ENCODE peak calls at places on chromosomes 13 and 19, in seven cellular contexts. One of them, this sample, is unnamed.

GRCh38 chr13:73268306-73268705 is 209.5 kb downstream of the KLF5 start:
- DNase-seq in tibial artery: no peak
- DNase-seq in naive thymus-derived CD4-positive, alpha-beta T cell: no peak
- DNase-seq in heart right ventricle: no peak
- DNase-seq in body of pancreas: no peak
- DNase-seq in heart left ventricle: no peak
- DNase-seq in stomach: no peak
- DNase-seq in this sample: no peak

GRCh38 chr19:41226053-41226873 is 7.2 kb downstream of the AXL start:
- DNase-seq in heart right ventricle: peak; percentile 76
- DNase-seq in body of pancreas: peak; percentile 67
- DNase-seq in stomach: peak; percentile 62
- DNase-seq in tibial artery: peak; percentile 92
- DNase-seq in heart left ventricle: peak; percentile 78
- DNase-seq in naive thymus-derived CD4-positive, alpha-beta T cell: peak; percentile 41
- DNase-seq in this sample: peak; percentile 65

GRCh38 chr19:50793558-50794065 is 3.4 kb downstream of the ACP4 start:
- DNase-seq in tibial artery: no peak
- DNase-seq in body of pancreas: no peak
- DNase-seq in heart right ventricle: no peak
- DNase-seq in heart left ventricle: no peak
- DNase-seq in stomach: no peak
- DNase-seq in naive thymus-derived CD4-positive, alpha-beta T cell: no peak
- DNase-seq in this sample: peak; percentile 26

GRCh38 chr19:35045667-35046300 is 4.3 kb downstream of the HPN start:
- DNase-seq in body of pancreas: no peak
- DNase-seq in tibial artery: no peak
- DNase-seq in heart right ventricle: no peak
- DNase-seq in heart left ventricle: no peak
- DNase-seq in stomach: no peak
- DNase-seq in naive thymus-derived CD4-positive, alpha-beta T cell: peak; percentile 40
- DNase-seq in this sample: no peak

GRCh38 chr13:73608157-73608516 is 526.1 kb downstream of the KLF12 start:
- DNase-seq in heart right ventricle: no peak
- DNase-seq in body of pancreas: no peak
- DNase-seq in tibial artery: no peak
- DNase-seq in stomach: no peak
- DNase-seq in heart left ventricle: no peak
- DNase-seq in naive thymus-derived CD4-positive, alpha-beta T cell: no peak
- DNase-seq in this sample: no peak

GRCh38 chr13:99626461-99627082 is 125.3 kb downstream of the TM9SF2 start:
- DNase-seq in heart right ventricle: no peak
- DNase-seq in heart left ventricle: peak; percentile 43
- DNase-seq in stomach: no peak
- DNase-seq in naive thymus-derived CD4-positive, alpha-beta T cell: no peak
- DNase-seq in tibial artery: no peak
- DNase-seq in body of pancreas: no peak
- DNase-seq in this sample: no peak

GRCh38 chr19:4645718-4646117 is 6.4 kb downstream of the TNFAIP8L1 start:
- DNase-seq in naive thymus-derived CD4-positive, alpha-beta T cell: no peak
- DNase-seq in heart right ventricle: no peak
- DNase-seq in stomach: no peak
- DNase-seq in body of pancreas: no peak
- DNase-seq in tibial artery: no peak
- DNase-seq in heart left ventricle: no peak
- DNase-seq in this sample: no peak

GRCh38 chr13:103097366-103097928 is 31.2 kb upstream of the SLC10A2 start:
- DNase-seq in heart left ventricle: no peak
- DNase-seq in heart right ventricle: no peak
- DNase-seq in tibial artery: no peak
- DNase-seq in stomach: no peak
- DNase-seq in naive thymus-derived CD4-positive, alpha-beta T cell: no peak
- DNase-seq in body of pancreas: no peak
- DNase-seq in this sample: no peak

GRCh38 chr19:45279587-45280192 is 28.6 kb downstream of the MARK4 start:
- DNase-seq in heart right ventricle: no peak
- DNase-seq in naive thymus-derived CD4-positive, alpha-beta T cell: no peak
- DNase-seq in stomach: no peak
- DNase-seq in body of pancreas: no peak
- DNase-seq in tibial artery: no peak
- DNase-seq in heart left ventricle: no peak
- DNase-seq in this sample: no peak

GRCh38 chr13:40706439-40706838 is 40.0 kb upstream of the FOXO1 start:
- DNase-seq in body of pancreas: no peak
- DNase-seq in tibial artery: no peak
- DNase-seq in heart left ventricle: no peak
- DNase-seq in heart right ventricle: no peak
- DNase-seq in naive thymus-derived CD4-positive, alpha-beta T cell: peak; percentile 26
- DNase-seq in stomach: no peak
- DNase-seq in this sample: no peak

GRCh38 chr19:54158812-54159351 is 639 bp downstream of the LENG1 start:
- DNase-seq in stomach: no peak
- DNase-seq in naive thymus-derived CD4-positive, alpha-beta T cell: no peak
- DNase-seq in tibial artery: no peak
- DNase-seq in heart right ventricle: no peak
- DNase-seq in body of pancreas: no peak
- DNase-seq in heart left ventricle: no peak
- DNase-seq in this sample: no peak

GRCh38 chr19:32748497-32748896 is 28.9 kb downstream of the TDRD12 start:
- DNase-seq in naive thymus-derived CD4-positive, alpha-beta T cell: peak; percentile 19
- DNase-seq in heart left ventricle: no peak
- DNase-seq in body of pancreas: no peak
- DNase-seq in tibial artery: no peak
- DNase-seq in stomach: no peak
- DNase-seq in heart right ventricle: no peak
- DNase-seq in this sample: peak; percentile 43

GRCh38 chr19:55265723-55266386 is 7.0 kb upstream of the PPP6R1 start:
- DNase-seq in stomach: no peak
- DNase-seq in body of pancreas: no peak
- DNase-seq in heart left ventricle: no peak
- DNase-seq in tibial artery: no peak
- DNase-seq in naive thymus-derived CD4-positive, alpha-beta T cell: no peak
- DNase-seq in heart right ventricle: no peak
- DNase-seq in this sample: no peak

GRCh38 chr19:4575267-4575793 is 15.8 kb upstream of the SEMA6B start:
- DNase-seq in naive thymus-derived CD4-positive, alpha-beta T cell: no peak
- DNase-seq in tibial artery: no peak
- DNase-seq in heart right ventricle: peak; percentile 70
- DNase-seq in heart left ventricle: peak; percentile 91
- DNase-seq in stomach: no peak
- DNase-seq in body of pancreas: peak; percentile 35
- DNase-seq in this sample: no peak

GRCh38 chr19:22140356-22140755 is 56.4 kb downstream of the ZNF676 start:
- DNase-seq in heart left ventricle: no peak
- DNase-seq in tibial artery: no peak
- DNase-seq in stomach: no peak
- DNase-seq in naive thymus-derived CD4-positive, alpha-beta T cell: no peak
- DNase-seq in heart right ventricle: no peak
- DNase-seq in body of pancreas: no peak
- DNase-seq in this sample: no peak

DNA sequence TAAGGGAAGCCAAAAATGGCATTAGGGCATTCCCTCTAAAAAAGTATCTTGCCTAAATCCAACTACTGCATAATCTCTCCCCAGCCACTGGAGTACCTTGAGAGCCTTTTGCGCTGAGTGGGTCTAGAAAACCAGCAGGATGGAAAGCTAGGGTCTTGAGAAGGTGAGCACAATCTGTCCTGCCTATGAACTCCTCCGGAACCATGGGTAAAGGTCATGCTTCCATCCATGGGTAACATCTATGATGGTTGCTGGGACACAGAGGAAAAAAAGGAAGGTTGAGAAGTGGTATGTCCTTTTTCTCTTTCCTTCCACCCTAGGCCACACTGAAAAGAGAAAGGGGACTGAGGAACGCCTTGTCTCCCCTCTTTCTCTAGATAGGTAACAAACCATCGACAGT is 52.4 kb downstream of the ZNF676 start:
- DNase-seq in stomach: no peak
- DNase-seq in body of pancreas: no peak
- DNase-seq in naive thymus-derived CD4-positive, alpha-beta T cell: no peak
- DNase-seq in tibial artery: no peak
- DNase-seq in heart right ventricle: no peak
- DNase-seq in heart left ventricle: no peak
- DNase-seq in this sample: no peak
- H3K4me3 ChIP-seq in stomach: no peak overlapping the region
- H3K4me3 ChIP-seq in body of pancreas: no peak overlapping the region
- H3K4me3 ChIP-seq in naive thymus-derived CD4-positive, alpha-beta T cell: no peak overlapping the region
- H3K4me3 ChIP-seq in tibial artery: no peak overlapping the region
- H3K4me3 ChIP-seq in heart right ventricle: no peak overlapping the region
- H3K4me3 ChIP-seq in heart left ventricle: no peak overlapping the region
- H3K4me3 ChIP-seq in this sample: no peak overlapping the region

DNA sequence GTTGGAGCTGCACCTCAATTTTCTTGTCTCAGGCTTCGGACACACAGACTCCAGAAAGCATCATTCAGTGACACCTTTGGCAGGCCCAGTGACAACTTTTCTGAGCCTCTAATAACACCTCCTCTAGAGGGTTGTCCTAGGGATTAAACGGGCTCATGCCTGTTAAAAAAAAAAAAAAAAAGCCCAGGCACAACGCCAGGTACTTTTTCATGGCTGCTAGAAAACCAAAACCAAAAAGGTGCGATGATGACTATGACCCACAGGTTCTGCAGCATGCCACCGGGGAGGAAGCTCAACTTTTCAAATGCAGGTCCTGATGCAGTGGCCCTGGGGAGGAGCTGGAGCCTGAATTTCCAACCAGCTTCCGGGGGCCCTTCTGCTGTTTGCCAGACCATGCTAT is 184.2 kb downstream of the ABCC4 start:
- DNase-seq in heart left ventricle: no peak
- DNase-seq in tibial artery: no peak
- DNase-seq in stomach: no peak
- DNase-seq in body of pancreas: no peak
- DNase-seq in naive thymus-derived CD4-positive, alpha-beta T cell: no peak
- DNase-seq in heart right ventricle: no peak
- DNase-seq in this sample: no peak
- H3K27ac ChIP-seq in heart left ventricle: no peak overlapping the region
- H3K27ac ChIP-seq in tibial artery: no peak overlapping the region
- H3K27ac ChIP-seq in stomach: no peak overlapping the region
- H3K27ac ChIP-seq in body of pancreas: no peak overlapping the region
- H3K27ac ChIP-seq in naive thymus-derived CD4-positive, alpha-beta T cell: no peak overlapping the region
- H3K27ac ChIP-seq in heart right ventricle: no peak overlapping the region
- H3K27ac ChIP-seq in this sample: no peak overlapping the region

GRCh38 chr13:31528176-31528575 is 211.2 kb upstream of the RXFP2 start:
- DNase-seq in stomach: no peak
- DNase-seq in naive thymus-derived CD4-positive, alpha-beta T cell: no peak
- DNase-seq in body of pancreas: no peak
- DNase-seq in tibial artery: no peak
- DNase-seq in heart left ventricle: no peak
- DNase-seq in heart right ventricle: no peak
- DNase-seq in this sample: no peak
- H3K4me3 ChIP-seq in stomach: no peak overlapping the region
- H3K4me3 ChIP-seq in naive thymus-derived CD4-positive, alpha-beta T cell: no peak overlapping the region
- H3K4me3 ChIP-seq in body of pancreas: no peak overlapping the region
- H3K4me3 ChIP-seq in tibial artery: no peak overlapping the region
- H3K4me3 ChIP-seq in heart left ventricle: no peak overlapping the region
- H3K4me3 ChIP-seq in heart right ventricle: no peak overlapping the region
- H3K4me3 ChIP-seq in this sample: no peak overlapping the region

DNA sequence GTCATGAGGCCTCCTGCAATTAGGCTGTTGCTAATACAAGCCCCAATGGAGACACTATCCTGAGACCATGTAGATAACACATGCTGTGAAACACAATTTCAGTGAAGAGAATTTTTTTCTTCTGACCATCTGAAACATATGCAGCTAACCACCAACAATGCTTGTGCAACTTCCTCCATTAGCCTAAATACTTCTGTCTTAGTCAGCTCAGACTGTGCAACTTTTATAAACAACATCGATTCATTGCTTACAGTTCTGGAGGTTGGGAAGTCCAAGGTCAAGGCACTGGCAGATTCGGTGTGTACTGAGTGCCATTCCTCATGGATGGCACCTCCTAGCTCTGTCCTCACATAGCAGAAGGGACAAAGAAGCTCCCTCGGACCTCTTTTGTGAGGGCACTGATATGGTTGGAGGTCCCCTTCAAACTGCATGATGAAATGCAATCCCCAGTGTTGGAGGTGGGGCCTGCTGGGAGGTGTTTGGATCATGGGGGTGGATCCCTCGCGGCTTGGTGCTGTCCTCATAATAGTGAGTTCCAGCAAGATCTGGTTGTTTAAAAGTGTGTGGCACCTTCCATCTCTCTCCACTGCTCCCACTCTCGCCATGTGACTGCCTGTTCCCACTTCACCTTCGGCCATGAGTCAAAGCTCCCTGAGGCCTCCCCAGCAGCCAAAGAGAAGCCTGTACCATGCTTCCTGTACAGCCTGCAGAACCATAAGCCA is 27.7 kb downstream of the STK24 start:
- DNase-seq in heart left ventricle: no peak
- DNase-seq in body of pancreas: no peak
- DNase-seq in stomach: no peak
- DNase-seq in naive thymus-derived CD4-positive, alpha-beta T cell: no peak
- DNase-seq in heart right ventricle: no peak
- DNase-seq in tibial artery: peak; percentile 40
- DNase-seq in this sample: no peak
- H3K27ac ChIP-seq in heart left ventricle: no peak overlapping the region
- H3K27ac ChIP-seq in body of pancreas: no peak overlapping the region
- H3K27ac ChIP-seq in stomach: no peak overlapping the region
- H3K27ac ChIP-seq in naive thymus-derived CD4-positive, alpha-beta T cell: no peak overlapping the region
- H3K27ac ChIP-seq in heart right ventricle: no peak overlapping the region
- H3K27ac ChIP-seq in tibial artery: no peak overlapping the region
- H3K27ac ChIP-seq in this sample: no peak overlapping the region

GRCh38 chr19:17237747-17238706 is 7.7 kb downstream of the NR2F6 start:
- DNase-seq in tibial artery: no peak
- DNase-seq in body of pancreas: no peak
- DNase-seq in heart right ventricle: no peak
- DNase-seq in stomach: no peak
- DNase-seq in naive thymus-derived CD4-positive, alpha-beta T cell: no peak
- DNase-seq in heart left ventricle: no peak
- DNase-seq in this sample: no peak

GRCh38 chr19:17236831-17237543 is 8.7 kb downstream of the NR2F6 start:
- DNase-seq in naive thymus-derived CD4-positive, alpha-beta T cell: no peak
- DNase-seq in body of pancreas: no peak
- DNase-seq in stomach: no peak
- DNase-seq in heart right ventricle: no peak
- DNase-seq in tibial artery: no peak
- DNase-seq in heart left ventricle: no peak
- DNase-seq in this sample: no peak

GRCh38 chr19:17236414-17236716 is 9.4 kb downstream of the NR2F6 start:
- DNase-seq in heart right ventricle: no peak
- DNase-seq in stomach: no peak
- DNase-seq in naive thymus-derived CD4-positive, alpha-beta T cell: no peak
- DNase-seq in body of pancreas: no peak
- DNase-seq in tibial artery: no peak
- DNase-seq in heart left ventricle: no peak
- DNase-seq in this sample: peak; percentile 60

GRCh38 chr19:17234911-17235617 is 9.0 kb downstream of the OCEL1 start:
- DNase-seq in stomach: peak; percentile 68
- DNase-seq in naive thymus-derived CD4-positive, alpha-beta T cell: peak; percentile 56
- DNase-seq in tibial artery: no peak
- DNase-seq in body of pancreas: peak; percentile 50
- DNase-seq in heart left ventricle: no peak
- DNase-seq in heart right ventricle: peak; percentile 50
- DNase-seq in this sample: peak; percentile 71

GRCh38 chr19:17235618-17236413 is 9.8 kb downstream of the OCEL1 start:
- DNase-seq in body of pancreas: peak; percentile 63
- DNase-seq in heart left ventricle: peak; percentile 70
- DNase-seq in naive thymus-derived CD4-positive, alpha-beta T cell: peak; percentile 73
- DNase-seq in tibial artery: peak; percentile 83
- DNase-seq in heart right ventricle: peak; percentile 77
- DNase-seq in stomach: peak; percentile 77
- DNase-seq in this sample: peak; percentile 79
- H3K4me3 ChIP-seq in body of pancreas: no peak overlapping the region
- H3K4me3 ChIP-seq in heart left ventricle: peak overlapping the region; percentile 65
- H3K4me3 ChIP-seq in naive thymus-derived CD4-positive, alpha-beta T cell: peak overlapping the region; percentile 74
- H3K4me3 ChIP-seq in tibial artery: peak overlapping the region; percentile 70
- H3K4me3 ChIP-seq in heart right ventricle: peak overlapping the region; percentile 5
- H3K4me3 ChIP-seq in stomach: peak overlapping the region; percentile 44
- H3K4me3 ChIP-seq in this sample: peak overlapping the region; percentile 54

This sample was measured in WERI-Rb-1.